ENCODE peak calls at places on chromosomes 13 and 19, in six cellular contexts. L, J, Z, C, O and W are unnamed samples.

GRCh38 chr13:73832203-73832602 is 302.0 kb downstream of the KLF12 start:
- DNase-seq in L (no peak), J (no peak), Z (no peak), C (no peak), O (no peak), W (no peak)

GRCh38 chr13:80586356-80586755 is 245.4 kb upstream of the SPRY2 start:
- DNase-seq in L (no peak), J (no peak), Z (peak; percentile 60), C (no peak), O (no peak), W (no peak)

GRCh38 chr13:112588490-112589297 is 741 bp upstream of the TUBGCP3 start:
- DNase-seq in L (no peak), J (no peak), Z (no peak), C (no peak), O (no peak), W (no peak)

GRCh38 chr19:28396259-28396940 is 816.6 kb downstream of the UQCRFS1 start:
- DNase-seq in L (no peak), J (no peak), Z (no peak), C (no peak), O (no peak), W (no peak)

GRCh38 chr13:109672545-109672944 is 113.8 kb downstream of the IRS2 start:
- DNase-seq in L (no peak), J (no peak), Z (no peak), C (no peak), O (peak; percentile 60), W (no peak)

GRCh38 chr13:101035119-101035620 is 360.6 kb upstream of the TMTC4 start:
- DNase-seq in L (no peak), J (no peak), Z (no peak), C (no peak), O (no peak), W (no peak)

GRCh38 chr13:100573121-100573520 is 15.5 kb downstream of the GGACT start:
- DNase-seq in L (peak; percentile 35), J (peak; percentile 46), Z (peak; percentile 90), C (peak; percentile 58), O (peak; percentile 59), W (peak; percentile 30)

GRCh38 chr19:45471116-45471865 is 3.5 kb downstream of the FOSB start:
- DNase-seq in L (no peak), J (no peak), Z (no peak), C (no peak), O (no peak), W (no peak)

GRCh38 chr19:48393559-48394330 is at the start of gene GRIN2D:
- DNase-seq in L (no peak), J (peak; percentile 7), Z (peak; percentile 42), C (no peak), O (no peak), W (no peak)

GRCh38 chr13:107812013-107812412 is 403.3 kb downstream of the LIG4 start:
- DNase-seq in L (no peak), J (no peak), Z (no peak), C (no peak), O (no peak), W (no peak)

GRCh38 chr19:52570005-52570861 is at the start of gene ZNF701:
- DNase-seq in L (peak; percentile 49), J (peak; percentile 93), Z (peak; percentile 93), C (peak; percentile 96), O (peak; percentile 72), W (peak; percentile 62)

GRCh38 chr19:16326401-16327130 is 1.9 kb downstream of the KLF2 start:
- DNase-seq in L (no peak), J (no peak), Z (peak; percentile 61), C (no peak), O (no peak), W (no peak)

GRCh38 chr19:33580645-33581037 is 41.1 kb upstream of the CHST8 start:
- DNase-seq in L (no peak), J (peak; percentile 17), Z (no peak), C (no peak), O (no peak), W (no peak)

GRCh38 chr19:29530549-29531457 is 5.0 kb downstream of the VSTM2B start:
- DNase-seq in L (no peak), J (no peak), Z (no peak), C (no peak), O (no peak), W (no peak)

GRCh38 chr13:72535076-72535475 is 192.4 kb downstream of the MZT1 start:
- DNase-seq in L (no peak), J (no peak), Z (no peak), C (no peak), O (no peak), W (no peak)

GRCh38 chr19:38990949-38991697 is 15.6 kb upstream of the FBXO17 start:
- DNase-seq in L (no peak), J (no peak), Z (no peak), C (no peak), O (no peak), W (peak; percentile 38)

GRCh38 chr13:62033932-62034331 is 618.3 kb upstream of the PCDH20 start:
- DNase-seq in L (no peak), J (peak; percentile 3), Z (no peak), C (no peak), O (no peak), W (no peak)

GRCh38 chr19:13208131-13208963 is 58.1 kb downstream of the IER2 start:
- DNase-seq in L (no peak), J (peak; percentile 12), Z (peak; percentile 83), C (peak; percentile 57), O (no peak), W (no peak)

GRCh38 chr19:11693505-11694499 is 44.9 kb downstream of the ZNF823 start:
- DNase-seq in L (no peak), J (no peak), Z (peak; percentile 59), C (no peak), O (no peak), W (no peak)